ENCODE peak calls at places on chromosomes 16 and 17, in ten cellular contexts. D is H1; C is gastrocnemius medialis; R is lung; H is colonic mucosa; L is iPS DF 6.9; O is CD4-positive, alpha-beta T cell; K is ovary; S is esophagus squamous epithelium; B is GM12878. E is an unnamed sample. For H3K27me3 and H3K9me3, the result is how much of the 10 kb centered on the place peaks cover.

GRCh38 chr17:45234641-45235040 is 13.0 kb downstream of the FMNL1 start:
- DNase-seq in S (no peak), K (no peak), B (no peak), H (no peak), D (no peak), C (no peak), R (no peak), O (peak), L (no peak), E (peak)

GRCh38 chr17:75637561-75637960 is 4.3 kb downstream of the SMIM5 start:
- DNase-seq in O (no peak), H (no peak), B (no peak), K (no peak), L (no peak), C (no peak), D (no peak), R (no peak), S (no peak), E (no peak)

GRCh38 chr17:37134050-37134449 is 185.3 kb downstream of the AATF start:
- DNase-seq in S (no peak), B (no peak), H (no peak), O (no peak), L (no peak), D (no peak), C (no peak), K (no peak), R (no peak), E (no peak)

GRCh38 chr16:47374629-47375028 is 86.2 kb downstream of the ITFG1 start:
- DNase-seq in S (no peak), R (no peak), L (no peak), K (no peak), H (no peak), D (no peak), C (no peak), B (no peak), O (no peak), E (no peak)

GRCh38 chr17:39611441-39612112 is 3.9 kb upstream of the NEUROD2 start:
- DNase-seq in K (no peak), L (no peak), C (no peak), B (no peak), R (no peak), H (no peak), O (no peak), S (no peak), D (no peak), E (no peak)

GRCh38 chr17:51860934-51861561 is 297.5 kb downstream of the CA10 start:
- DNase-seq in C (no peak), D (peak), K (no peak), R (no peak), S (no peak), H (peak), B (no peak), O (no peak), L (peak), E (peak)

GRCh38 chr17:11738151-11738550 is 139.9 kb downstream of the DNAH9 start:
- DNase-seq in B (no peak), C (no peak), D (no peak), O (no peak), L (no peak), R (no peak), K (no peak), S (no peak), H (no peak), E (no peak)

GRCh38 chr16:84916156-84916555 is 95.2 kb downstream of the ZDHHC7 start:
- DNase-seq in C (no peak), D (no peak), L (no peak), S (no peak), K (no peak), O (no peak), B (no peak), H (no peak), R (no peak), E (no peak)

GRCh38 chr17:77319211-77320031 is 178.7 kb downstream of the SEC14L1 start:
- DNase-seq in B (no peak), S (no peak), H (peak), L (no peak), K (peak), R (peak), C (peak), D (no peak), O (no peak), E (peak)

GRCh38 chr16:63745456-63745855 is 1376.4 kb downstream of the CDH11 start:
- DNase-seq in D (no peak), K (no peak), R (no peak), C (no peak), L (no peak), H (no peak), S (no peak), B (no peak), O (no peak), E (no peak)

GRCh38 chr17:59105852-59106462 is 723 bp downstream of the TRIM37 start:
- DNase-seq in D (no peak), H (peak), O (peak), S (peak), B (no peak), C (peak), R (peak), K (peak), L (no peak), E (peak)

GRCh38 chr17:50337956-50338355 is 8.0 kb upstream of the XYLT2 start:
- DNase-seq in R (no peak), B (no peak), H (no peak), O (no peak), C (no peak), D (no peak), L (no peak), S (no peak), K (no peak), E (no peak)

GRCh38 chr17:45218895-45219661 is 2.6 kb upstream of the FMNL1 start:
- DNase-seq in D (no peak), O (peak), R (peak), S (no peak), H (peak), B (no peak), L (no peak), K (peak), C (peak), E (peak)

GRCh38 chr17:2707721-2708584 is 3.6 kb downstream of the CLUH start:
- DNase-seq in B (no peak), L (no peak), S (no peak), K (no peak), H (no peak), R (no peak), C (peak), O (no peak), D (no peak), E (peak)

GRCh38 chr16:22318690-22319358 is 21.6 kb downstream of the POLR3E start:
- DNase-seq in K (no peak), D (no peak), B (no peak), O (peak), S (no peak), L (no peak), R (no peak), H (peak), C (no peak), E (peak)

GRCh38 chr16:69644790-69645189 is 79.0 kb downstream of the NFAT5 start:
- DNase-seq in H (no peak), O (no peak), K (no peak), L (no peak), D (no peak), S (no peak), R (no peak), C (no peak), B (no peak), E (no peak)

GRCh38 chr16:85416267-85417109 is 196.6 kb upstream of the GSE1 start:
- DNase-seq in K (peak), B (no peak), S (no peak), O (peak), R (peak), D (no peak), H (peak), C (peak), L (no peak), E (peak)

GRCh38 chr17:76273435-76273921 is 8.3 kb downstream of the UBALD2 start:
- DNase-seq in R (no peak), D (no peak), S (no peak), O (no peak), C (no peak), B (no peak), L (no peak), K (no peak), H (no peak), E (no peak)

GRCh38 chr17:79159471-79159870 is 84.8 kb downstream of the ENGASE start:
- DNase-seq in K (no peak), D (no peak), O (no peak), S (no peak), C (no peak), B (no peak), R (no peak), H (no peak), L (no peak), E (no peak)

GRCh38 chr17:7217113-7217987 is 2.3 kb downstream of the DLG4 start:
- DNase-seq in C (no peak), S (no peak), B (no peak), K (peak), H (no peak), L (no peak), O (no peak), R (no peak), D (no peak), E (peak)

GRCh38 chr16:57593021-57593420 is 35.4 kb upstream of the ADGRG1 start:
- DNase-seq in H (no peak), B (no peak), K (no peak), D (no peak), C (no peak), S (no peak), L (no peak), O (no peak), R (no peak), E (no peak)

GRCh38 chr16:1338119-1338730 is 4.8 kb downstream of the BAIAP3 start:
- DNase-seq in L (no peak), B (no peak), D (no peak), K (no peak), R (no peak), S (no peak), H (peak), C (no peak), O (peak), E (peak)

GRCh38 chr17:51479303-51479702 is 219.0 kb downstream of the UTP18 start:
- DNase-seq in O (no peak), D (no peak), C (no peak), S (no peak), H (no peak), R (no peak), L (no peak), K (no peak), B (no peak), E (no peak)

GRCh38 chr16:63596716-63597115 is 1525.1 kb downstream of the CDH11 start:
- DNase-seq in C (no peak), D (no peak), O (no peak), B (no peak), H (no peak), K (no peak), L (no peak), S (no peak), R (no peak), E (no peak)

GRCh38 chr16:25692307-25692706 is 548 bp downstream of the HS3ST4 start:
- DNase-seq in K (no peak), C (no peak), L (no peak), D (no peak), H (no peak), O (no peak), B (no peak), R (no peak), S (no peak), E (peak)

GRCh38 chr17:9986754-9987382 is 81.8 kb upstream of the RCVRN start:
- DNase-seq in L (no peak), B (no peak), O (no peak), R (no peak), K (no peak), S (no peak), C (no peak), H (no peak), D (no peak), E (no peak)

GRCh38 chr17:39229274-39229913 is 3.6 kb upstream of the STAC2 start:
- DNase-seq in K (no peak), L (no peak), S (no peak), D (no peak), O (no peak), R (no peak), H (no peak), C (no peak), B (no peak), E (no peak)

GRCh38 chr17:38428643-38429371 is 543 bp downstream of the ARHGAP23 start:
- DNase-seq in B (no peak), D (no peak), C (no peak), H (no peak), R (no peak), K (peak), L (no peak), S (no peak), O (no peak), E (no peak)

GRCh38 chr17:79811036-79811887 is 14.4 kb upstream of the CBX8 start:
- DNase-seq in B (no peak), D (no peak), K (peak), O (no peak), H (no peak), R (no peak), L (no peak), C (no peak), S (no peak), E (peak)

GRCh38 chr17:50190278-50191069 is 11.0 kb downstream of the COL1A1 start:
- DNase-seq in O (no peak), C (no peak), B (no peak), K (no peak), R (no peak), S (no peak), H (no peak), D (no peak), L (no peak), E (no peak)

GRCh38 chr17:29109477-29110371 is 66.8 kb downstream of the PIPOX start:
- DNase-seq in C (no peak), R (no peak), S (no peak), L (no peak), B (no peak), K (no peak), D (no peak), H (no peak), O (no peak), E (no peak)

GRCh38 chr16:85173981-85174751 is 61.9 kb upstream of the CIBAR2 start:
- DNase-seq in O (no peak), D (no peak), B (no peak), R (no peak), S (no peak), K (peak), C (no peak), H (peak), L (no peak), E (no peak)

GRCh38 chr17:66829386-66829864 is 5.5 kb upstream of the CACNG5 start:
- DNase-seq in K (peak), O (no peak), D (peak), H (peak), S (no peak), B (no peak), C (no peak), L (peak), R (peak), E (peak)

GRCh38 chr17:3889613-3890012 is 3.2 kb downstream of the CAMKK1 start:
- DNase-seq in S (no peak), H (no peak), C (no peak), L (no peak), D (no peak), B (no peak), O (no peak), K (no peak), R (no peak), E (no peak)
- H3K27ac ChIP-seq in S (peak), H (peak), C (peak), L (no peak), D (no peak), B (no peak), O (no peak), K (peak), R (no peak), E (peak)

DNA sequence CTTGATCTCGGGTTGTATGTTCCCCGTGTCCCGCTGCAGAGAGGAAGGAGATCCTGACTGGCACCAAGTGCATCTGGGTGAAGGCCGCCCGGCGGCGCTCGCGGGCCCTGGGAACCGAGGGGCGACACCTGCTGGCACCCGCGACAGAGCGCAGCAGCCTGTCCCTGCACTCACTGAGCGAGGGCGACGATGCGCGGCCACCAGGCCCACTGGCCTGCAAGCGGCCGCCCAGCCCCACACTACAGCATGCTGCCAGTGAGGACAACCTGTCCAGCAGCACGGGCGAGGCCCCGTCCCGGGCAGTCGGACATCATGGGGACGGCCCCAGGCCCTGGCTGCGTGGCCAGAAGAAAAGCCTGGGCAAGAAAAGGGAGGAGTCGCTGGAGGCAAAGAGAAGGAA is 7.5 kb downstream of the BTBD17 start:
- DNase-seq in B (no peak), H (peak), S (no peak), C (no peak), O (no peak), K (no peak), D (no peak), R (no peak), L (peak), E (peak)
- H3K27me3 ChIP-seq in B (under half), H (half or more), S (half or more), C (half or more), O (half or more), K (under half), D (under half), R (under half), L (half or more), E (under half)

GRCh38 chr16:31888735-31889134 is 15.1 kb downstream of the ZNF267 start:
- DNase-seq in C (no peak), D (no peak), L (no peak), H (no peak), R (no peak), B (no peak), S (no peak), O (no peak), K (no peak), E (no peak)

GRCh38 chr16:31880322-31880979 is 6.8 kb downstream of the ZNF267 start:
- DNase-seq in C (no peak), S (no peak), B (peak), R (no peak), L (no peak), O (no peak), D (no peak), K (no peak), H (no peak), E (no peak)

DNA sequence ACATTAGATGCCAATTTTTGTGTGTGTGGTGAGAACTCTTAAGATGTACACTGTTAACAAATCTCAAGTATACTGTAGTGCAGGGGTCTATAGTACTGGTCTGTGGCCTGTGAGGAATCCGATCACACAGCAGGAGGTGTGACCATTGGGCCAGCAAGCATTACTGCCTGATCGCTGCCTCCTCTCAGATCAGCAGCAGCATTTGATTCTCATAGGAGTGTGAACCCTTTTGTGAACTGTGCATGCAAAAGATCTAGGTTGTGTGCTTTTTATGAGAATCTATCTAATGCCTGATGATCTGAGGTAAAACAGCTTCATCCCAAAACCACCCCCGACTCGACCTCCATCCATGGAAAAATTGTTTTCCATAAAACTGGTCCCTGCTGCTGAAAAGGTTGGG is 12.6 kb downstream of the ZNF267 start:
- DNase-seq in S (no peak), H (no peak), D (no peak), C (no peak), B (no peak), L (no peak), R (no peak), K (no peak), O (no peak), E (no peak)
- H3K9me3 ChIP-seq in S (under half), H (under half), D (under half), C (under half), B (half or more), L (under half), R (under half), K (under half), O (under half), E (under half)

DNA sequence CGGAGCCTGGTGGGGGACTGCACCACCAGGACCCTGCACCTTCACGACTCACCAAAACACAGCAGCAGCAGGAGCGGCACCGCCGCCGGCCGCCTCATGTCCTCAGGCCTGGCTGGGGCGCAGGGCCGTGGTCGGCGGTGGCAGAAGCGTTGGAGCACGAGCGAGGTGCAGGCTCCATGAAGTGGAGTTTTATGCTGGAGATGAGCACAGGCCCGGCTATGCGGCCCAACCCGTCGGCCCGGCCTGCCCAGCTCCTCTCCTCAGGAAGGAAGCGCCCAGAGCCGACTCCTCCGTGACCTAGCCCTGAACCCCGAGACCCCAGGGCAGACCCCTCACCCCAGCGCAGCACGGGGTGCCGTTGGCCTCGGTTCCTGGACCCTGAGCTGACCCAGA is at the start of gene PRSS27:
- DNase-seq in H (no peak), R (no peak), C (no peak), K (no peak), D (no peak), O (no peak), L (no peak), B (no peak), S (no peak), E (no peak)
- H3K27ac ChIP-seq in H (peak), R (peak), C (peak), K (no peak), D (no peak), O (peak), L (no peak), B (no peak), S (peak), E (peak)

GRCh38 chr16:10561425-10561824 is 19.0 kb downstream of the EMP2 start:
- DNase-seq in H (no peak), C (no peak), L (no peak), S (no peak), K (no peak), D (no peak), R (no peak), B (no peak), O (no peak), E (no peak)
- H3K27me3 ChIP-seq in H (under half), C (under half), L (under half), S (under half), K (under half), D (under half), R (under half), B (under half), O (under half), E (under half)

GRCh38 chr17:82948081-82948511 is 108.3 kb upstream of the ZNF750 start:
- DNase-seq in S (no peak), H (no peak), R (no peak), D (no peak), O (no peak), B (no peak), C (no peak), L (no peak), K (peak), E (no peak)

GRCh38 chr17:82949361-82949760 is 109.5 kb upstream of the ZNF750 start:
- DNase-seq in L (no peak), H (no peak), K (peak), S (no peak), O (no peak), R (no peak), C (no peak), B (no peak), D (no peak), E (no peak)

GRCh38 chr17:82948957-82949356 is 109.1 kb upstream of the ZNF750 start:
- DNase-seq in R (no peak), B (no peak), D (no peak), H (no peak), S (no peak), C (no peak), O (no peak), L (no peak), K (no peak), E (no peak)

GRCh38 chr17:82946081-82946480 is 106.3 kb upstream of the ZNF750 start:
- DNase-seq in S (no peak), K (no peak), D (no peak), L (no peak), H (no peak), C (no peak), O (no peak), B (no peak), R (no peak), E (no peak)

GRCh38 chr17:82947051-82947991 is 107.5 kb upstream of the ZNF750 start:
- DNase-seq in S (no peak), R (no peak), L (no peak), H (no peak), B (no peak), D (no peak), C (no peak), K (peak), O (no peak), E (no peak)
- H3K9me3 ChIP-seq in S (under half), R (under half), L (under half), H (under half), B (under half), D (half or more), C (under half), K (under half), O (under half), E (half or more)